ENCODE peak calls at places on chromosomes 1 and 21, in five cellular contexts. P is cardiac muscle cell, X is IMR-90, Q is Caco-2, N is thyroid gland. M is an unnamed sample.

GRCh38 chr1:245155186-245156040 is 628 bp downstream of the KIF26B start:
- DNase-seq in P (peak; percentile 38), X (peak; percentile 15), Q (no peak), N (peak; percentile 48), M (no peak)

GRCh38 chr1:245404527-245404926 is 249.7 kb downstream of the KIF26B start:
- DNase-seq in P (no peak), X (no peak), Q (no peak), N (no peak), M (no peak)

GRCh38 chr1:62436039-62436465 is 797 bp upstream of the USP1 start:
- DNase-seq in P (no peak), X (no peak), Q (no peak), N (no peak), M (no peak)

GRCh38 chr1:22738522-22738921 is 27.9 kb downstream of the EPHB2 start:
- DNase-seq in P (no peak), X (peak; percentile 39), Q (no peak), N (no peak), M (no peak)

GRCh38 chr1:14857436-14858195 is 259.1 kb downstream of the KAZN start:
- DNase-seq in P (no peak), X (no peak), Q (no peak), N (no peak), M (no peak)

GRCh38 chr1:27555700-27556424 is 48.1 kb downstream of the AHDC1 start:
- DNase-seq in P (peak; percentile 72), X (no peak), Q (no peak), N (no peak), M (peak; percentile 73)

GRCh38 chr1:228964178-228964819 is 229.0 kb downstream of the RHOU start:
- DNase-seq in P (peak; percentile 95), X (peak; percentile 94), Q (peak; percentile 69), N (peak; percentile 59), M (peak; percentile 72)

GRCh38 chr1:24708938-24709337 is 36.3 kb upstream of the CLIC4 start:
- DNase-seq in P (no peak), X (no peak), Q (no peak), N (no peak), M (no peak)

GRCh38 chr1:198166900-198167299 is 10.1 kb downstream of the NEK7 start:
- DNase-seq in P (no peak), X (no peak), Q (no peak), N (no peak), M (no peak)

GRCh38 chr1:94672001-94672400 is 130.4 kb upstream of the F3 start:
- DNase-seq in P (no peak), X (no peak), Q (no peak), N (no peak), M (no peak)

GRCh38 chr1:167491586-167492408 is 26.5 kb downstream of the CD247 start:
- DNase-seq in P (no peak), X (no peak), Q (no peak), N (peak; percentile 59), M (no peak)

GRCh38 chr1:169044296-169044695 is 62.2 kb upstream of the ATP1B1 start:
- DNase-seq in P (no peak), X (no peak), Q (no peak), N (no peak), M (no peak)

GRCh38 chr21:33388188-33388587 is 15.0 kb upstream of the IFNGR2 start:
- DNase-seq in P (no peak), X (no peak), Q (no peak), N (no peak), M (no peak)

GRCh38 chr1:85297855-85298629 is 21.6 kb upstream of the BCL10 start:
- DNase-seq in P (peak; percentile 96), X (peak; percentile 100), Q (no peak), N (peak; percentile 59), M (no peak)

GRCh38 chr1:3688356-3688755 is 36.0 kb downstream of the TP73 start:
- DNase-seq in P (no peak), X (no peak), Q (no peak), N (no peak), M (no peak)

GRCh38 chr21:40902299-40902698 is 55.3 kb upstream of the DSCAM start:
- DNase-seq in P (no peak), X (no peak), Q (no peak), N (peak; percentile 23), M (peak; percentile 38)

GRCh38 chr1:204545202-204545601 is 29.0 kb downstream of the MDM4 start:
- DNase-seq in P (peak; percentile 8), X (peak; percentile 58), Q (no peak), N (no peak), M (no peak)

GRCh38 chr1:85847356-85847755 is 139.1 kb upstream of the ZNHIT6 start:
- DNase-seq in P (no peak), X (no peak), Q (no peak), N (no peak), M (no peak)

GRCh38 chr1:170198090-170198489 is 52.3 kb downstream of the NTMT2 start:
- DNase-seq in P (no peak), X (no peak), Q (no peak), N (no peak), M (no peak)

GRCh38 chr1:220879090-220879508 is at the start of gene HLX:
- DNase-seq in P (peak; percentile 95), X (peak; percentile 92), Q (no peak), N (peak; percentile 65), M (peak; percentile 85)

GRCh38 chr1:8354038-8354437 is 36.1 kb downstream of the SLC45A1 start:
- DNase-seq in P (no peak), X (no peak), Q (no peak), N (no peak), M (no peak)

GRCh38 chr1:185017338-185017737 is 28.0 kb upstream of the RNF2 start:
- DNase-seq in P (peak; percentile 90), X (peak; percentile 94), Q (no peak), N (no peak), M (no peak)

GRCh38 chr1:237032029-237032428 is 10.0 kb upstream of the RYR2 start:
- DNase-seq in P (peak; percentile 1), X (no peak), Q (no peak), N (no peak), M (no peak)

GRCh38 chr1:201711811-201712210 is 117.1 kb upstream of the IPO9 start:
- DNase-seq in P (no peak), X (no peak), Q (no peak), N (no peak), M (no peak)

GRCh38 chr1:45545019-45545493 is 5.6 kb upstream of the AKR1A1 start:
- DNase-seq in P (no peak), X (no peak), Q (no peak), N (peak; percentile 44), M (no peak)

GRCh38 chr1:171611306-171611705 is 10.7 kb upstream of the MYOCOS start:
- DNase-seq in P (no peak), X (peak; percentile 38), Q (no peak), N (no peak), M (no peak)

GRCh38 chr1:112386786-112387346 is 9.1 kb upstream of the CTTNBP2NL start:
- DNase-seq in P (no peak), X (no peak), Q (no peak), N (no peak), M (no peak)

GRCh38 chr1:53505401-53505800 is 46.2 kb downstream of the DMRTB1 start:
- DNase-seq in P (no peak), X (no peak), Q (no peak), N (peak; percentile 57), M (no peak)

GRCh38 chr1:117017648-117018047 is 16.1 kb downstream of the CD101 start:
- DNase-seq in P (peak; percentile 27), X (no peak), Q (no peak), N (no peak), M (peak; percentile 59)

GRCh38 chr1:161390559-161390858 is 22.8 kb upstream of the CFAP126 start:
- DNase-seq in P (no peak), X (peak; percentile 22), Q (no peak), N (no peak), M (no peak)

GRCh38 chr1:52751589-52752306 is 25.5 kb downstream of the ZYG11B start:
- DNase-seq in P (peak; percentile 87), X (peak; percentile 60), Q (no peak), N (peak; percentile 74), M (peak; percentile 82)

GRCh38 chr1:206866062-206866461 is 639 bp downstream of the IL20 start:
- DNase-seq in P (peak; percentile 57), X (peak; percentile 51), Q (no peak), N (no peak), M (no peak)

GRCh38 chr1:29240400-29240837 is 4.1 kb downstream of the PTPRU start:
- DNase-seq in P (peak; percentile 57), X (no peak), Q (no peak), N (no peak), M (no peak)

GRCh38 chr1:57860333-57860732 is 436.5 kb upstream of the DAB1 start:
- DNase-seq in P (no peak), X (no peak), Q (no peak), N (no peak), M (no peak)

GRCh38 chr1:246012271-246012854 is 494.7 kb downstream of the SMYD3 start:
- DNase-seq in P (peak; percentile 72), X (peak; percentile 51), Q (no peak), N (no peak), M (no peak)

GRCh38 chr1:3787347-3787710 is 9.0 kb downstream of the LRRC47 start:
- DNase-seq in P (no peak), X (no peak), Q (no peak), N (no peak), M (no peak)

GRCh38 chr21:31531967-31532366 is 127.5 kb upstream of the SOD1 start:
- DNase-seq in P (peak; percentile 29), X (no peak), Q (no peak), N (no peak), M (no peak)

GRCh38 chr1:26191739-26192138 is 1.3 kb downstream of the CATSPER4 start:
- DNase-seq in P (no peak), X (no peak), Q (no peak), N (no peak), M (no peak)

GRCh38 chr1:21907737-21908136 is 29.4 kb downstream of the HSPG2 start:
- DNase-seq in P (no peak), X (no peak), Q (no peak), N (no peak), M (no peak)

GRCh38 chr1:29425656-29426055 is 189.3 kb downstream of the PTPRU start:
- DNase-seq in P (no peak), X (no peak), Q (no peak), N (no peak), M (no peak)

GRCh38 chr1:35184495-35185199 is 8.3 kb downstream of the SFPQ start:
- DNase-seq in P (no peak), X (no peak), Q (no peak), N (no peak), M (no peak)
- H3K36me3 ChIP-seq in P (peaks cover 98% of the 10 kb centered on the region), X (peaks cover 79% of the 10 kb centered on the region), Q (no peaks in the 10 kb centered on the region), N (peaks cover 96% of the 10 kb centered on the region), M (peaks cover 6% of the 10 kb centered on the region)

GRCh38 chr1:151142411-151143056 is 3.9 kb downstream of the SEMA6C start:
- DNase-seq in P (no peak), X (no peak), Q (no peak), N (no peak), M (no peak)
- H3K36me3 ChIP-seq in P (peaks cover 3% of the 10 kb centered on the region), X (peaks cover 4% of the 10 kb centered on the region), Q (no peaks in the 10 kb centered on the region), N (no peaks in the 10 kb centered on the region), M (no peaks in the 10 kb centered on the region)

GRCh38 chr1:39425634-39426033 is 65.8 kb upstream of the BMP8A start:
- DNase-seq in P (no peak), X (no peak), Q (no peak), N (no peak), M (no peak)
- H3K36me3 ChIP-seq in P (peaks cover 62% of the 10 kb centered on the region), X (peaks cover 26% of the 10 kb centered on the region), Q (no peaks in the 10 kb centered on the region), N (peaks cover 33% of the 10 kb centered on the region), M (no peaks in the 10 kb centered on the region)

GRCh38 chr1:235122348-235122747 is 6.3 kb downstream of the TOMM20 start:
- DNase-seq in P (no peak), X (no peak), Q (no peak), N (no peak), M (no peak)
- H3K36me3 ChIP-seq in P (peaks cover 34% of the 10 kb centered on the region), X (peaks cover 21% of the 10 kb centered on the region), Q (peaks cover 8% of the 10 kb centered on the region), N (peaks cover 13% of the 10 kb centered on the region), M (no peaks in the 10 kb centered on the region)

M was measured in testis.